ENCODE peak calls at places on chromosome 12, in six cellular contexts. One of them, this sample, is unnamed.

GRCh38 chr12:64912501-64912900 is 88.1 kb downstream of the TBC1D30 start:
- DNase-seq in esophagus muscularis mucosa: no peak
- DNase-seq in A549: no peak
- DNase-seq in heart right ventricle: no peak
- DNase-seq in CD8-positive, alpha-beta T cell: no peak
- DNase-seq in choroid plexus epithelial cell: no peak
- DNase-seq in this sample: no peak

GRCh38 chr12:91704446-91704845 is 441.2 kb downstream of the BTG1 start:
- DNase-seq in A549: no peak
- DNase-seq in CD8-positive, alpha-beta T cell: no peak
- DNase-seq in heart right ventricle: no peak
- DNase-seq in esophagus muscularis mucosa: no peak
- DNase-seq in choroid plexus epithelial cell: peak; percentile 59
- DNase-seq in this sample: no peak

GRCh38 chr12:76936562-76937185 is 57.9 kb upstream of the CSRP2 start:
- DNase-seq in heart right ventricle: no peak
- DNase-seq in A549: no peak
- DNase-seq in esophagus muscularis mucosa: no peak
- DNase-seq in choroid plexus epithelial cell: no peak
- DNase-seq in CD8-positive, alpha-beta T cell: no peak
- DNase-seq in this sample: no peak

GRCh38 chr12:121858662-121859572 is at the start of gene HPD:
- DNase-seq in CD8-positive, alpha-beta T cell: no peak
- DNase-seq in A549: no peak
- DNase-seq in choroid plexus epithelial cell: peak; percentile 73
- DNase-seq in heart right ventricle: peak; percentile 70
- DNase-seq in esophagus muscularis mucosa: no peak
- DNase-seq in this sample: peak; percentile 66

GRCh38 chr12:92506460-92506859 is 196.3 kb upstream of the PLEKHG7 start:
- DNase-seq in CD8-positive, alpha-beta T cell: no peak
- DNase-seq in heart right ventricle: no peak
- DNase-seq in A549: no peak
- DNase-seq in esophagus muscularis mucosa: no peak
- DNase-seq in choroid plexus epithelial cell: no peak
- DNase-seq in this sample: no peak

GRCh38 chr12:12811343-12811742 is 1.8 kb upstream of the DDX47 start:
- DNase-seq in choroid plexus epithelial cell: no peak
- DNase-seq in A549: no peak
- DNase-seq in CD8-positive, alpha-beta T cell: no peak
- DNase-seq in esophagus muscularis mucosa: no peak
- DNase-seq in heart right ventricle: no peak
- DNase-seq in this sample: no peak

GRCh38 chr12:56522486-56523193 is 1.0 kb downstream of the RBMS2 start:
- DNase-seq in heart right ventricle: no peak
- DNase-seq in esophagus muscularis mucosa: no peak
- DNase-seq in A549: peak; percentile 36
- DNase-seq in choroid plexus epithelial cell: peak; percentile 42
- DNase-seq in CD8-positive, alpha-beta T cell: no peak
- DNase-seq in this sample: no peak

GRCh38 chr12:30417697-30418231 is 277.9 kb downstream of the IPO8 start:
- DNase-seq in CD8-positive, alpha-beta T cell: no peak
- DNase-seq in choroid plexus epithelial cell: peak; percentile 74
- DNase-seq in esophagus muscularis mucosa: no peak
- DNase-seq in A549: no peak
- DNase-seq in heart right ventricle: no peak
- DNase-seq in this sample: peak; percentile 12

GRCh38 chr12:19970116-19970515 is 398.2 kb upstream of the PDE3A start:
- DNase-seq in esophagus muscularis mucosa: no peak
- DNase-seq in heart right ventricle: no peak
- DNase-seq in choroid plexus epithelial cell: peak; percentile 74
- DNase-seq in CD8-positive, alpha-beta T cell: no peak
- DNase-seq in A549: no peak
- DNase-seq in this sample: no peak

GRCh38 chr12:132904718-132905328 is 17.4 kb upstream of the CHFR start:
- DNase-seq in esophagus muscularis mucosa: peak; percentile 92
- DNase-seq in heart right ventricle: peak; percentile 88
- DNase-seq in CD8-positive, alpha-beta T cell: peak; percentile 90
- DNase-seq in choroid plexus epithelial cell: peak; percentile 70
- DNase-seq in A549: no peak
- DNase-seq in this sample: no peak

GRCh38 chr12:9149372-9149771 is 33.7 kb upstream of the A2M start:
- DNase-seq in A549: no peak
- DNase-seq in CD8-positive, alpha-beta T cell: no peak
- DNase-seq in heart right ventricle: no peak
- DNase-seq in esophagus muscularis mucosa: no peak
- DNase-seq in choroid plexus epithelial cell: no peak
- DNase-seq in this sample: no peak

GRCh38 chr12:96495155-96495554 is 5.8 kb downstream of the CFAP54 start:
- DNase-seq in CD8-positive, alpha-beta T cell: no peak
- DNase-seq in esophagus muscularis mucosa: no peak
- DNase-seq in A549: no peak
- DNase-seq in choroid plexus epithelial cell: no peak
- DNase-seq in heart right ventricle: no peak
- DNase-seq in this sample: no peak

GRCh38 chr12:57803317-57803893 is 15.1 kb downstream of the AVIL start:
- DNase-seq in A549: peak; percentile 69
- DNase-seq in CD8-positive, alpha-beta T cell: peak; percentile 39
- DNase-seq in esophagus muscularis mucosa: no peak
- DNase-seq in choroid plexus epithelial cell: peak; percentile 63
- DNase-seq in heart right ventricle: peak; percentile 55
- DNase-seq in this sample: no peak

GRCh38 chr12:55842681-55843429 is at the start of gene MMP19:
- DNase-seq in CD8-positive, alpha-beta T cell: no peak
- DNase-seq in heart right ventricle: no peak
- DNase-seq in esophagus muscularis mucosa: no peak
- DNase-seq in choroid plexus epithelial cell: peak; percentile 82
- DNase-seq in A549: no peak
- DNase-seq in this sample: peak; percentile 65

GRCh38 chr12:107243316-107243715 is 150.0 kb upstream of the CRY1 start:
- DNase-seq in A549: no peak
- DNase-seq in choroid plexus epithelial cell: no peak
- DNase-seq in CD8-positive, alpha-beta T cell: no peak
- DNase-seq in heart right ventricle: no peak
- DNase-seq in esophagus muscularis mucosa: no peak
- DNase-seq in this sample: no peak

GRCh38 chr12:94134226-94134795 is 14.1 kb upstream of the PLXNC1 start:
- DNase-seq in A549: peak; percentile 71
- DNase-seq in esophagus muscularis mucosa: no peak
- DNase-seq in choroid plexus epithelial cell: peak; percentile 84
- DNase-seq in heart right ventricle: no peak
- DNase-seq in CD8-positive, alpha-beta T cell: peak; percentile 36
- DNase-seq in this sample: peak; percentile 25

GRCh38 chr12:69102856-69103255 is 136.5 kb upstream of the CPSF6 start:
- DNase-seq in A549: no peak
- DNase-seq in choroid plexus epithelial cell: no peak
- DNase-seq in heart right ventricle: no peak
- DNase-seq in esophagus muscularis mucosa: no peak
- DNase-seq in CD8-positive, alpha-beta T cell: no peak
- DNase-seq in this sample: no peak

GRCh38 chr12:80313184-80313583 is 130.9 kb upstream of the PTPRQ start:
- DNase-seq in CD8-positive, alpha-beta T cell: no peak
- DNase-seq in choroid plexus epithelial cell: peak; percentile 22
- DNase-seq in A549: no peak
- DNase-seq in esophagus muscularis mucosa: no peak
- DNase-seq in heart right ventricle: no peak
- DNase-seq in this sample: no peak
- TF ChIP-seq CTCF in CD8-positive, alpha-beta T cell: no peak
- TF ChIP-seq CTCF in choroid plexus epithelial cell: no peak
- TF ChIP-seq CTCF in A549: peak; percentile 49
- TF ChIP-seq CTCF in esophagus muscularis mucosa: no peak
- TF ChIP-seq CTCF in heart right ventricle: no peak
- TF ChIP-seq CTCF in this sample: no peak

DNA sequence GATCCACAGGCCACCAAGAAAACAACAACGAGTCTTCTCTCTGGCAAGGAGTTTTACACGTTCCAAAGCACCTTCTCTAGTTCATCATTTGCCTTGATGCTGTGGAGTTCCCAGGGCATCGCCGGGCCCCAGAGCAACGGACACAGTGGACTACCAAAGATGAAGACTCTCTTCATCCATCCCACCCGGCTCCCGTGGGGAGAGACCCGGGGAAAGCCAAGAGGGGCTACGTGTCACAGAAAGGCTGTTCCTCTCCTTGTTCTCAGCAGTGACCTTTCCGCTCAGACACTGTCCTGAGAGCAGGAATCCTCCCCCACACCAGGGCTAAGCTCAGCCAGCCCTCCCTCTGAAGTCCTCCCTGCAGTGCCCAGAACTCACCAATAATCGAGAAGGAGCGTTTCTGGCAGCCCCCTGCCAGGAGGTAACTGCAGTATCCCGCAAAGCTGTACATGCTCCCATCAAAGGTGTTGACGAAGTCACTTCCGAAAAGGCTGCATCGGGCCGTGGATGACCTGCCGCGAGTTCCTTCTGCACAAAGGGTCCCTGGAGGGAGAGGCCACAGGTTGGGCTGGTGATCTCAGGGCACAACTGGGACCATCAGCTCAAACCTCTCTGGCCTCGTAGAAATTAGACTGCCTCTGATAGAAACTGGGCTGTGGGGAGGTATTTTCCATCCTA is 3.5 kb downstream of the VWF start:
- DNase-seq in A549: no peak
- DNase-seq in heart right ventricle: no peak
- DNase-seq in choroid plexus epithelial cell: no peak
- DNase-seq in esophagus muscularis mucosa: no peak
- DNase-seq in CD8-positive, alpha-beta T cell: no peak
- DNase-seq in this sample: no peak
- H3K4me3 ChIP-seq in A549: no peak overlapping the region
- H3K4me3 ChIP-seq in heart right ventricle: peak overlapping the region; percentile 44
- H3K4me3 ChIP-seq in choroid plexus epithelial cell: no peak overlapping the region
- H3K4me3 ChIP-seq in esophagus muscularis mucosa: peak overlapping the region; percentile 51
- H3K4me3 ChIP-seq in CD8-positive, alpha-beta T cell: no peak overlapping the region
- H3K4me3 ChIP-seq in this sample: no peak overlapping the region

GRCh38 chr12:51871918-51872688 is 15.8 kb upstream of the ANKRD33 start:
- DNase-seq in heart right ventricle: no peak
- DNase-seq in CD8-positive, alpha-beta T cell: no peak
- DNase-seq in esophagus muscularis mucosa: no peak
- DNase-seq in choroid plexus epithelial cell: no peak
- DNase-seq in A549: no peak
- DNase-seq in this sample: no peak

GRCh38 chr12:51872689-51872981 is 15.3 kb upstream of the ANKRD33 start:
- DNase-seq in A549: no peak
- DNase-seq in CD8-positive, alpha-beta T cell: no peak
- DNase-seq in esophagus muscularis mucosa: no peak
- DNase-seq in choroid plexus epithelial cell: no peak
- DNase-seq in heart right ventricle: no peak
- DNase-seq in this sample: no peak

GRCh38 chr12:51869490-51869865 is 18.4 kb upstream of the ANKRD33 start:
- DNase-seq in CD8-positive, alpha-beta T cell: no peak
- DNase-seq in heart right ventricle: no peak
- DNase-seq in choroid plexus epithelial cell: no peak
- DNase-seq in esophagus muscularis mucosa: no peak
- DNase-seq in A549: no peak
- DNase-seq in this sample: no peak

GRCh38 chr12:51869931-51870330 is 18.0 kb upstream of the ANKRD33 start:
- DNase-seq in A549: no peak
- DNase-seq in CD8-positive, alpha-beta T cell: no peak
- DNase-seq in esophagus muscularis mucosa: no peak
- DNase-seq in choroid plexus epithelial cell: no peak
- DNase-seq in heart right ventricle: no peak
- DNase-seq in this sample: no peak

GRCh38 chr12:51871126-51871525 is 16.8 kb upstream of the ANKRD33 start:
- DNase-seq in esophagus muscularis mucosa: no peak
- DNase-seq in A549: no peak
- DNase-seq in CD8-positive, alpha-beta T cell: no peak
- DNase-seq in heart right ventricle: no peak
- DNase-seq in choroid plexus epithelial cell: no peak
- DNase-seq in this sample: no peak
- TF ChIP-seq CTCF in esophagus muscularis mucosa: no peak
- TF ChIP-seq CTCF in A549: no peak
- TF ChIP-seq CTCF in CD8-positive, alpha-beta T cell: no peak
- TF ChIP-seq CTCF in heart right ventricle: no peak
- TF ChIP-seq CTCF in choroid plexus epithelial cell: no peak
- TF ChIP-seq CTCF in this sample: no peak

GRCh38 chr12:1580526-1580925 is 13.9 kb downstream of the FBXL14 start:
- DNase-seq in heart right ventricle: no peak
- DNase-seq in choroid plexus epithelial cell: no peak
- DNase-seq in esophagus muscularis mucosa: no peak
- DNase-seq in CD8-positive, alpha-beta T cell: no peak
- DNase-seq in A549: no peak
- DNase-seq in this sample: no peak

GRCh38 chr12:1582709-1583050 is 11.7 kb downstream of the FBXL14 start:
- DNase-seq in esophagus muscularis mucosa: no peak
- DNase-seq in CD8-positive, alpha-beta T cell: no peak
- DNase-seq in A549: no peak
- DNase-seq in heart right ventricle: no peak
- DNase-seq in choroid plexus epithelial cell: no peak
- DNase-seq in this sample: no peak

GRCh38 chr12:1581973-1582708 is 12.2 kb downstream of the FBXL14 start:
- DNase-seq in heart right ventricle: no peak
- DNase-seq in A549: no peak
- DNase-seq in esophagus muscularis mucosa: no peak
- DNase-seq in CD8-positive, alpha-beta T cell: no peak
- DNase-seq in choroid plexus epithelial cell: no peak
- DNase-seq in this sample: no peak

GRCh38 chr12:1584326-1584725 is 10.1 kb downstream of the FBXL14 start:
- DNase-seq in esophagus muscularis mucosa: no peak
- DNase-seq in CD8-positive, alpha-beta T cell: no peak
- DNase-seq in heart right ventricle: no peak
- DNase-seq in A549: no peak
- DNase-seq in choroid plexus epithelial cell: no peak
- DNase-seq in this sample: no peak

DNA sequence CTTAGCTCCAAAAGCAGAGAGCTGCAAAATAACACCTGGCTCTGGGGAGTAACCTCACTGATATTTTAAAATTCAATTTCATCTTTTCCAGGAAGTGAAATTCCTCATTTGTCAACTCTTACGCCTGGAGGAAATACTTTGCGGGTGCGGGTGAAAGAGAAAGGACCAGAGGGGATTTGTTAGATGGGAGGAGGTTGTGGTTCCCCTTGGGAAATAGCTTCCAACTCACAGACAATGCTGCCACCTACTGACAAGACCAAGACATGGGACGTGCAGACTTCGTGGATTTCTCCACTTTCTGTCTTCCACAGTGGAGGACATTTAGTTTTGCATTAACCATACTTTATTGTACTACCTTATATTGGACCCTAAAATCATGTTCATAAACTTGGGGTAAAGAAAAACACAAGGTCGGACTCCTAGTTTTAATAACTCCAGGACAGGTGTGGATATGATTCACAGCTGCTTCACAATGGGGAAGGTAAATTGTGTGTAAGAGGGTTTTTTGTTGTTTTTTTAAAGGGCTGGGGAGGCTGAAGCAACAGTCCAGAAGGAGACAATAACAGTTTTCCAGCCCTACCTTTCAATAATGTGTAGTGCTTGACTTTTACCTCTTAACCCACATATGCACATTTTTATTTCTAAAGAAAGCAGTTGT is 10.8 kb downstream of the FBXL14 start:
- DNase-seq in CD8-positive, alpha-beta T cell: peak; percentile 65
- DNase-seq in esophagus muscularis mucosa: no peak
- DNase-seq in heart right ventricle: no peak
- DNase-seq in choroid plexus epithelial cell: peak; percentile 96
- DNase-seq in A549: peak; percentile 74
- DNase-seq in this sample: peak; percentile 74
- H3K4me3 ChIP-seq in CD8-positive, alpha-beta T cell: no peak overlapping the region
- H3K4me3 ChIP-seq in esophagus muscularis mucosa: peak overlapping the region; percentile 41
- H3K4me3 ChIP-seq in heart right ventricle: no peak overlapping the region
- H3K4me3 ChIP-seq in choroid plexus epithelial cell: peak overlapping the region; percentile 34
- H3K4me3 ChIP-seq in A549: no peak overlapping the region
- H3K4me3 ChIP-seq in this sample: no peak overlapping the region

GRCh38 chr12:105759172-105759571 is 379.6 kb downstream of the NUAK1 start:
- DNase-seq in CD8-positive, alpha-beta T cell: no peak
- DNase-seq in esophagus muscularis mucosa: no peak
- DNase-seq in A549: no peak
- DNase-seq in choroid plexus epithelial cell: no peak
- DNase-seq in heart right ventricle: no peak
- DNase-seq in this sample: no peak
- TF ChIP-seq CTCF in CD8-positive, alpha-beta T cell: no peak
- TF ChIP-seq CTCF in esophagus muscularis mucosa: no peak
- TF ChIP-seq CTCF in A549: no peak
- TF ChIP-seq CTCF in choroid plexus epithelial cell: peak; percentile 10
- TF ChIP-seq CTCF in heart right ventricle: no peak
- TF ChIP-seq CTCF in this sample: no peak

GRCh38 chr12:50558970-50559369 is 54.2 kb downstream of the DIP2B start:
- DNase-seq in heart right ventricle: no peak
- DNase-seq in esophagus muscularis mucosa: no peak
- DNase-seq in A549: no peak
- DNase-seq in CD8-positive, alpha-beta T cell: no peak
- DNase-seq in choroid plexus epithelial cell: no peak
- DNase-seq in this sample: no peak
- H3K4me3 ChIP-seq in heart right ventricle: no peak overlapping the region
- H3K4me3 ChIP-seq in esophagus muscularis mucosa: no peak overlapping the region
- H3K4me3 ChIP-seq in A549: no peak overlapping the region
- H3K4me3 ChIP-seq in CD8-positive, alpha-beta T cell: no peak overlapping the region
- H3K4me3 ChIP-seq in choroid plexus epithelial cell: no peak overlapping the region
- H3K4me3 ChIP-seq in this sample: no peak overlapping the region

This sample was measured in HFF-Myc.